ENCODE peak calls at places on chromosomes 13 and 19, in four cellular contexts. I is uterus, R is upper lobe of right lung, B is IMR-90. M is an unnamed sample.

GRCh38 chr19:18364826-18365528 is 21.0 kb upstream of the GDF15 start:
- DNase-seq in R (peak), I (peak), B (peak), M (no peak)

GRCh38 chr13:43787998-43788397 is 1.2 kb upstream of the ENOX1 start:
- DNase-seq in I (peak), B (peak), R (no peak), M (no peak)

GRCh38 chr13:101474419-101474957 is 22.0 kb downstream of the ITGBL1 start:
- DNase-seq in B (peak), I (no peak), R (no peak), M (no peak)

GRCh38 chr13:109989155-109989554 is 202.8 kb upstream of the IRS2 start:
- DNase-seq in B (peak), I (no peak), R (no peak), M (no peak)

GRCh38 chr13:110012102-110012739 is 225.8 kb upstream of the IRS2 start:
- DNase-seq in B (peak), I (no peak), R (no peak), M (no peak)

GRCh38 chr13:20136781-20137703 is 23.8 kb downstream of the GJA3 start:
- DNase-seq in I (no peak), R (peak), B (no peak), M (no peak)

GRCh38 chr19:45475537-45476348 is 7.9 kb downstream of the FOSB start:
- DNase-seq in I (no peak), B (peak), R (no peak), M (no peak)

GRCh38 chr19:34075661-34076091 is 96.6 kb upstream of the LSM14A start:
- DNase-seq in I (no peak), B (no peak), R (no peak), M (no peak)

GRCh38 chr19:16031872-16032200 is 44.5 kb upstream of the TPM4 start:
- DNase-seq in I (no peak), B (no peak), R (peak), M (no peak)

GRCh38 chr13:94993608-94994007 is 281.3 kb upstream of the SOX21 start:
- DNase-seq in B (no peak), R (no peak), I (no peak), M (no peak)

GRCh38 chr19:23887642-23888041 is 27.0 kb upstream of the ZNF726 start:
- DNase-seq in I (no peak), R (no peak), B (no peak), M (no peak)

GRCh38 chr19:33950141-33950805 is 153.6 kb downstream of the KCTD15 start:
- DNase-seq in I (no peak), B (no peak), R (no peak), M (no peak)

GRCh38 chr19:10918359-10918758 is 10.1 kb downstream of the YIPF2 start:
- DNase-seq in R (no peak), B (no peak), I (no peak), M (no peak)

GRCh38 chr13:34411881-34412280 is 530.2 kb upstream of the NBEA start:
- DNase-seq in R (no peak), I (no peak), B (no peak), M (no peak)
- H3K27ac ChIP-seq in R (no peak), I (no peak), B (no peak), M (no peak)

GRCh38 chr19:58575183-58576041 is 2.3 kb upstream of the MZF1 start:
- DNase-seq in R (peak), I (peak), B (peak), M (peak)

GRCh38 chr19:58581227-58582141 is 8.3 kb upstream of the MZF1 start:
- DNase-seq in I (peak), R (peak), B (peak), M (peak)

GRCh38 chr19:58579473-58580142 is 6.5 kb upstream of the MZF1 start:
- DNase-seq in I (no peak), R (peak), B (no peak), M (no peak)

GRCh38 chr19:58578430-58578925 is 5.3 kb upstream of the MZF1 start:
- DNase-seq in R (no peak), I (no peak), B (no peak), M (no peak)

DNA sequence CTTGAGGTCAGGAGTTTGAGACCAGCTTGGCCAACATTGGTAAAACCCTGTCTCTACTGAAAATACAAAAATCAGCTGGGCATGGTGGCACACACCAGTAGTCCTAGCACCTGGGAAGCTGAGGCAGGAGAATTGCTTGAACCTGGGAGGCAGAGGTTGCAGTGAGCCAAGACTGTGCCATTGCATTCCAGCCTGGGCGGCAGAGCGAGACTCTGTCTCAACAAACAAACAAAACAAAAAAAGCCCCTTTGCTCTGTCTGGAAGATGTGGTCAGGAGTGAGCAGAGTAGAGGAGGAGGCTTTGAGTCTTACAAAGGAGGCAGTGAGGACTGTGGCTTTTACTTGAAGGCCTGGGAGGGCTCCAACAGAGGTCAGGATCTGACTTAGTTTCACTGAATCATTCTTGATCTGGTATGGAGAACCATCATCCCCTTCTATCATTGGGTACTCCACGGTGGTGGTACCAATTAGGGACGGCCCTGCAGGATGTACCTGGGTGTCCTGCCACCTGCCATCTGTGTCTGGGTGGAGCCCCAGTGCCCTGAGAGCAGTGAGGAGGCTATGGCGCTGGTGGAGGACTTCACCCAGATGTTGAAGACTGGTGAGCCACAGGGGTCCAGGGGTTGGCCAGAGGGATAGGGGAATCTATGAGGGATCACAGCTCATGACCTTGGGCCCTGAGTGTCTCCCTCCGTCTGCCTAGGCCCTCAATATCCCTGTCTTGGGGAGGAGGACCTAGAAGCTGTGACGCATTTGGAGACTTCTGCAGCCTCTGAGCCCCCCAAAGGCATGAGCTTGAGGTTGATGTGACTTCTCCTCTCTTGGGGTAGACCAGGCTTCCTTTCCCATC is 4.7 kb upstream of the MZF1 start:
- DNase-seq in R (peak), B (no peak), I (no peak), M (no peak)
- H3K4me3 ChIP-seq in R (no peak), B (no peak), I (no peak), M (no peak)

DNA sequence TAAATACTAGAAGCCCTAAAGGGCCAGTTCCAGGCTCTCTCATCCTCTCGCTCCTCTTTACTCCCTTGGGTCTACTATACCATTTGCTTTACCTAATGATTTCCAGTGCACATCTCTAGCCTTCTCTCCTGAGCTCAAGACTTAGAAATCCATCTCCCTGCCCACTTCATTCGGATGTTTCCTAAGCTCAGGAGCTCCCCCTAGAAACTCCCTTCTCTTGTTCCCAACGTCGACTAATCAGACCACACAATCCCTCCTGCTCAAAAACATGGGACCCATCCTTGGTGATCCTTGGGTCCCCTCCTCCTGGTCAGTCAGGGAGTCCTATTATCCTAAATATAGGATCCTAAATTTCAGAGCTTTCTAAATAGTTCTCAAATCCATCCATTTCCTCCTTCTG is 21.1 kb upstream of the STK24 start:
- DNase-seq in B (no peak), R (no peak), I (no peak), M (no peak)
- TF ChIP-seq CTCF in B (no peak), R (peak), I (no peak), M (no peak)

GRCh38 chr19:1749373-1750342 is 3.6 kb upstream of the ONECUT3 start:
- DNase-seq in R (no peak), B (no peak), I (no peak), M (peak)

GRCh38 chr19:1748703-1749341 is 4.5 kb upstream of the ONECUT3 start:
- DNase-seq in R (no peak), I (no peak), B (no peak), M (peak)

GRCh38 chr19:1746401-1747284 is 6.7 kb upstream of the ONECUT3 start:
- DNase-seq in B (peak), I (no peak), R (no peak), M (no peak)

GRCh38 chr19:1747285-1748114 is 5.8 kb upstream of the ONECUT3 start:
- DNase-seq in R (no peak), I (no peak), B (peak), M (no peak)

DNA sequence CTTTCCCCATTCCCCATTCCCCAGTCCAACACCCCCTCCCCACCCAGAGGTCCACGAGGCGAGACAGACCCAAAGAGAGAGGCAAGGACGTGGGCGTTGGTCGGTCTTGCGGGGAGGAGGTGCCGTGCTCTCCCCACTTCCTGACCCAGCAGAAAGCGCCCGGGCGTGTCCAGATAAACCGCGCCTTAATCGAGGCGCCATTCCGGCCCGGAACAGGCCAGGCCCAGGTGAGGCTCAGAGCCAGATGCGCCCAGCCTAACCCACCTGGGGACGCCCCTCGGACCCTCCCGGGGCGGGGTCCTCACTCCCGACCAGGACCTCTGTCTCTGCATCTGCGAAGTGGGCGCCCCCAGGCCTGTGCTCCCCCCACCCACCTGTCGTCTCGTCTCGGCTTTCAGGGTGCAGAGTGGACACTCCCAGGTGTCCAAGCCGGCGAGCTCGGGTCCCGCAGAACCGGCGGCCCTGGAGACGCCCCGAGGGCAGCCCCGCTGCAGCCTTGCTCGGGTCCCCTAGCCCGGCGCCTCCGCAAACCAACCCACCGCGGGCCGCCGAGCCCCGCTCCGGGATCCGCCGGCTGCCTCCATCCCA is 5.1 kb upstream of the ONECUT3 start:
- DNase-seq in R (no peak), I (no peak), B (no peak), M (peak)
- H3K27ac ChIP-seq in R (no peak), I (no peak), B (no peak), M (no peak)

GRCh38 chr19:919157-920050 is 2.3 kb downstream of the KISS1R start:
- DNase-seq in R (peak), B (no peak), I (no peak), M (no peak)
- H3K4me3 ChIP-seq in R (peak), B (no peak), I (no peak), M (peak)

GRCh38 chr19:2056810-2057192 is 5.8 kb upstream of the MKNK2 start:
- DNase-seq in B (no peak), I (no peak), R (no peak), M (no peak)

GRCh38 chr19:2054763-2055162 is 3.7 kb upstream of the MKNK2 start:
- DNase-seq in B (no peak), I (no peak), R (no peak), M (no peak)

GRCh38 chr19:2053601-2054389 is 2.8 kb upstream of the MKNK2 start:
- DNase-seq in B (peak), R (peak), I (peak), M (peak)

GRCh38 chr19:2057484-2058469 is 6.7 kb upstream of the MKNK2 start:
- DNase-seq in I (peak), B (no peak), R (no peak), M (no peak)

GRCh38 chr19:2055871-2056809 is 5.1 kb upstream of the MKNK2 start:
- DNase-seq in R (peak), B (peak), I (peak), M (no peak)
- TF ChIP-seq CTCF in R (peak), B (no peak), I (no peak), M (no peak)

GRCh38 chr13:106432636-106433035 is 102.8 kb downstream of the EFNB2 start:
- DNase-seq in R (no peak), I (no peak), B (no peak), M (no peak)
- H3K27ac ChIP-seq in R (no peak), I (no peak), B (no peak), M (no peak)

GRCh38 chr19:40599331-40600085 is 1.7 kb upstream of the LTBP4 start:
- DNase-seq in I (peak), R (no peak), B (no peak), M (no peak)
- H3K4me3 ChIP-seq in I (peak), R (peak), B (no peak), M (no peak)

GRCh38 chr19:54155694-54156093 is 3.8 kb downstream of the LENG1 start:
- DNase-seq in R (no peak), I (no peak), B (no peak), M (no peak)
- TF ChIP-seq CTCF in R (no peak), I (no peak), B (no peak), M (no peak)